ENCODE peak calls at places on chromosomes 7 and 10, in four cellular contexts. One of them, this sample, is unnamed.

GRCh38 chr7:111560773-111561658 is 1.3 kb downstream of the IMMP2L start:
- DNase-seq in K562: no peak
- DNase-seq in HepG2: peak
- DNase-seq in WTC11: no peak
- DNase-seq in this sample: no peak

GRCh38 chr10:96299383-96299782 is 4.9 kb upstream of the DNTT start:
- DNase-seq in HepG2: no peak
- DNase-seq in WTC11: no peak
- DNase-seq in K562: no peak
- DNase-seq in this sample: no peak

GRCh38 chr7:18610331-18610948 is 114.9 kb downstream of the HDAC9 start:
- DNase-seq in K562: no peak
- DNase-seq in HepG2: peak
- DNase-seq in WTC11: peak
- DNase-seq in this sample: peak

GRCh38 chr7:111475959-111476358 is 86.3 kb downstream of the IMMP2L start:
- DNase-seq in WTC11: no peak
- DNase-seq in K562: no peak
- DNase-seq in HepG2: no peak
- DNase-seq in this sample: no peak

GRCh38 chr10:132209130-132209529 is 22.4 kb downstream of the DPYSL4 start:
- DNase-seq in K562: no peak
- DNase-seq in WTC11: no peak
- DNase-seq in HepG2: no peak
- DNase-seq in this sample: no peak

GRCh38 chr7:132895231-132895630 is 186.7 kb downstream of the CHCHD3 start:
- DNase-seq in HepG2: no peak
- DNase-seq in WTC11: no peak
- DNase-seq in K562: no peak
- DNase-seq in this sample: no peak

GRCh38 chr7:146090023-146090645 is 26.5 kb upstream of the CNTNAP2 start:
- DNase-seq in HepG2: peak
- DNase-seq in WTC11: no peak
- DNase-seq in K562: peak
- DNase-seq in this sample: peak

GRCh38 chr10:21285742-21286311 is 239.7 kb downstream of the SKIDA1 start:
- DNase-seq in HepG2: no peak
- DNase-seq in WTC11: no peak
- DNase-seq in K562: no peak
- DNase-seq in this sample: no peak

GRCh38 chr10:110208614-110209398 is 1.4 kb downstream of the MXI1 start:
- DNase-seq in K562: peak
- DNase-seq in WTC11: no peak
- DNase-seq in HepG2: no peak
- DNase-seq in this sample: peak

GRCh38 chr10:7896297-7896696 is 78.0 kb downstream of the TAF3 start:
- DNase-seq in K562: no peak
- DNase-seq in HepG2: no peak
- DNase-seq in WTC11: no peak
- DNase-seq in this sample: no peak

GRCh38 chr7:138871691-138872090 is 73.7 kb upstream of the ATP6V0A4 start:
- DNase-seq in HepG2: no peak
- DNase-seq in K562: no peak
- DNase-seq in WTC11: no peak
- DNase-seq in this sample: no peak

GRCh38 chr10:127932521-127933270 is 25.8 kb downstream of the PTPRE start:
- DNase-seq in WTC11: no peak
- DNase-seq in K562: no peak
- DNase-seq in HepG2: no peak
- DNase-seq in this sample: no peak

GRCh38 chr10:46541017-46541661 is 15.3 kb downstream of the GPRIN2 start:
- DNase-seq in K562: peak
- DNase-seq in HepG2: no peak
- DNase-seq in WTC11: peak
- DNase-seq in this sample: peak

GRCh38 chr10:7153750-7154149 is 257.1 kb downstream of the SFMBT2 start:
- DNase-seq in K562: no peak
- DNase-seq in WTC11: no peak
- DNase-seq in HepG2: no peak
- DNase-seq in this sample: peak

GRCh38 chr7:80047856-80048459 is 86.7 kb upstream of the GNAI1 start:
- DNase-seq in WTC11: no peak
- DNase-seq in HepG2: no peak
- DNase-seq in K562: no peak
- DNase-seq in this sample: no peak

GRCh38 chr10:59126277-59126676 is 50.2 kb upstream of the PHYHIPL start:
- DNase-seq in WTC11: no peak
- DNase-seq in HepG2: no peak
- DNase-seq in K562: no peak
- DNase-seq in this sample: no peak

GRCh38 chr10:132321726-132322125 is 10.3 kb upstream of the LRRC27 start:
- DNase-seq in HepG2: no peak
- DNase-seq in K562: no peak
- DNase-seq in WTC11: no peak
- DNase-seq in this sample: no peak

GRCh38 chr7:17944720-17945119 is 4.4 kb upstream of the SNX13 start:
- DNase-seq in HepG2: no peak
- DNase-seq in K562: peak
- DNase-seq in WTC11: no peak
- DNase-seq in this sample: peak

GRCh38 chr10:132482090-132482489 is 55.5 kb upstream of the INPP5A start:
- DNase-seq in WTC11: no peak
- DNase-seq in K562: no peak
- DNase-seq in HepG2: peak
- DNase-seq in this sample: no peak

GRCh38 chr10:42868530-42868929 is 85.9 kb downstream of the BMS1 start:
- DNase-seq in HepG2: no peak
- DNase-seq in K562: no peak
- DNase-seq in WTC11: no peak
- DNase-seq in this sample: no peak

GRCh38 chr7:106736508-106737201 is 75.7 kb upstream of the CCDC71L start:
- DNase-seq in HepG2: peak
- DNase-seq in K562: peak
- DNase-seq in WTC11: peak
- DNase-seq in this sample: peak

GRCh38 chr10:110304394-110304779 is 333 bp downstream of the SMNDC1 start:
- DNase-seq in K562: no peak
- DNase-seq in HepG2: no peak
- DNase-seq in WTC11: no peak
- DNase-seq in this sample: no peak

GRCh38 chr10:131692686-131693334 is 208.0 kb upstream of the PPP2R2D start:
- DNase-seq in WTC11: no peak
- DNase-seq in K562: no peak
- DNase-seq in HepG2: no peak
- DNase-seq in this sample: no peak

GRCh38 chr7:25832926-25833325 is 319.1 kb upstream of the NFE2L3 start:
- DNase-seq in HepG2: no peak
- DNase-seq in K562: no peak
- DNase-seq in WTC11: no peak
- DNase-seq in this sample: no peak

GRCh38 chr7:25831901-25832411 is 320.0 kb upstream of the NFE2L3 start:
- DNase-seq in K562: no peak
- DNase-seq in HepG2: no peak
- DNase-seq in WTC11: no peak
- DNase-seq in this sample: no peak

GRCh38 chr7:25830986-25831558 is 320.9 kb upstream of the NFE2L3 start:
- DNase-seq in HepG2: no peak
- DNase-seq in WTC11: no peak
- DNase-seq in K562: no peak
- DNase-seq in this sample: no peak

GRCh38 chr7:25834050-25834449 is 317.9 kb upstream of the NFE2L3 start:
- DNase-seq in HepG2: no peak
- DNase-seq in K562: no peak
- DNase-seq in WTC11: no peak
- DNase-seq in this sample: no peak

DNA sequence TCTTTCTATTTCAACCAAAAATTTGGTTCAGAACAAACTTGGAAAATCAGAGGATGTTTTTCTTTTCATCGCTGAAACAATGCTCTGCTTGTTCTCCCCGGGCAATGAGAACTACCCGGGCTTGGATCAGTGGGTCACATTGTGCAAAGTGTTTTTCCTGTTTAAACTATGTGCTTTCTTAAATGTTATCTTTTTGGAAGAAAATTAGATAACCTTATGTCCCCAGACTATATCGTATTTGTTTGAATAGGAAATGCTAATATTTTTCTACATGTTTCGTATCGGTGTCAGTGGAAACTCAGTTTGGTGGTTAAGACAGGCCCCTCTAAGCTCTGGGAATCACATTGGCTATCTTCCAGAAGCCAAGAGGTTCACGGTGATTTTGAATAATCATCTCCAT is 319.5 kb upstream of the NFE2L3 start:
- DNase-seq in WTC11: no peak
- DNase-seq in K562: no peak
- DNase-seq in HepG2: peak
- DNase-seq in this sample: no peak
- TF ChIP-seq ESRRA in WTC11: no peak
- TF ChIP-seq ESRRA in K562: no peak
- TF ChIP-seq ESRRA in HepG2: no peak
- TF ChIP-seq ESRRA in this sample: no peak

DNA sequence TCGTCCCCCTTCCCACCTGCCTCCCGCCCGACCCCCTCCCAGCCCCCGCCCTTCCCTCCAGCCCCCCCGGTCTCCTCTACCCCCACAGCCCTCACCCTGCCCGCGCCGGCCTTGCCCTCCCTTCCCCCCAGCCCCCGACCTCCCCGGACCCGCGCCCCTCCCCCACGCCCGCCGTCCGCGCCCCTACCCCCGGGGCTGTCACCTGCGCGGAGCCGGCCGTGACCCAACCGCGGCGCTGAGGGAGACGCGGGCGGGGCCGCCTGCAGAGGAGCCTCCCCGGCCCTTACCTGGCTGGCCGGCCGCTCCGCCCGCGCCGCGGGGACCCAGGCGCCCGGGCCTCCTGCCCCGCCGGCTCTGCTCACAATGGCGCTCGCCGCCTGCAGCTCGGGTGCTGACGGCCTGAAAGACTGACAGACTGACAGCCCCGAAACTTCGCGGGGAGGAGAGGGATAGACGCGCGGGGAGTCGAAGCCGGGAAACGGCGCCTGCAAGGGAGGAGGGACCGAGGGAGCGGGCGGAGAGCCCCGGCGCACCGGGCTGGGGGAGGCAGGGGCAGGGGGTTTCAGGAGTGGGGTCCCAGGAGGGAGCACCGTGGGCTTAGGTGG is 465 bp downstream of the ZNF467 start:
- DNase-seq in K562: peak
- DNase-seq in HepG2: no peak
- DNase-seq in WTC11: peak
- DNase-seq in this sample: no peak
- TF ChIP-seq HMGXB4 in K562: no peak
- TF ChIP-seq HMGXB4 in HepG2: no peak
- TF ChIP-seq HMGXB4 in WTC11: no peak
- TF ChIP-seq HMGXB4 in this sample: no peak

GRCh38 chr7:23712368-23713284 is 2.6 kb downstream of the STK31 start:
- DNase-seq in HepG2: peak
- DNase-seq in WTC11: no peak
- DNase-seq in K562: peak
- DNase-seq in this sample: peak
- TF ChIP-seq ESRRA in HepG2: no peak
- TF ChIP-seq ESRRA in WTC11: no peak
- TF ChIP-seq ESRRA in K562: no peak
- TF ChIP-seq ESRRA in this sample: no peak

DNA sequence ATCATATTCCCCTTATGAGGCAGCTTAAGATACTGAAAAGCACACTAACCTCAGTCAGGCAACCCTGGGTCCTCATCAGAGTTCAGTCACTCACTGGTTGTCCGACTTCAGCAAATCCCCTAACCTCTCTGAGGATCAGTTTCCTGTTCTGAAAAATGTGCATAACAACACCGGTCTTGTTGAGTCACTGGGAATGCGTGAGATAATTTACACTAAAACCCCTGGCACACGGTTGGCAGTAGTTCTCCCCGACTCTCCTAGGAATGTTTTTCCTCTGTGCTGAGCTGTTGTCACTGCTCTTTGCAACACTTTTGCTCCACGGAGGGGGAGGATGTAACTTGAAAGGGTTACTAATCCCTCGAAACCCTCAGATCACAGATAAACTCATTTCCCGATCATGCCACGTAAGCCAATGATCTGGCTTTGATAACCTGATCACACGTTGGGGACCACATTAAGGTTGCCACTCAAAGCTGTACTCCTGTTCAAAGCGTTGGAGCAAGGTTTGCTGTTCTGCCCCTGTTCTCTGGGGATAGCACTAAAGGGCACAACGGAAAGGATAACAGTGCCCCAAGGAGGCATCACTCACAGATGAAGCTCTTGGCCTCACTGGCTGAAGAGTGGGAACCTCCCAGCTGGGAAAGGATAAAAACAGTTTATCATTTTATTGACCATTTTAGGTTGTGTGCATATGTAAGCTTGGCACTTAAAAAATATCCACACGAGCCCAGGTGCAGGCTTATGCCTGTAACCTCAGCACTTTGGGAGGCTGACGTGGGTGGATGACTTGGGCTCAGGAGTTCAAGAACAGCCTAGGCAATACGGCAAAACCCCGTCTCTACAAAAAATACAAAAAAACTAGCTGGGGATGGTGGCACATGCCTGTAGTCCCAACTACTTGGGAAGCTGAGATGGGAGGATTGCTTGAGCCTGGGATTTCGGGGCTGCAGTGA is 5.0 kb upstream of the RBM17 start:
- DNase-seq in HepG2: no peak
- DNase-seq in WTC11: no peak
- DNase-seq in K562: no peak
- DNase-seq in this sample: no peak
- TF ChIP-seq HMGXB4 in HepG2: no peak
- TF ChIP-seq HMGXB4 in WTC11: no peak
- TF ChIP-seq HMGXB4 in K562: no peak
- TF ChIP-seq HMGXB4 in this sample: no peak

DNA sequence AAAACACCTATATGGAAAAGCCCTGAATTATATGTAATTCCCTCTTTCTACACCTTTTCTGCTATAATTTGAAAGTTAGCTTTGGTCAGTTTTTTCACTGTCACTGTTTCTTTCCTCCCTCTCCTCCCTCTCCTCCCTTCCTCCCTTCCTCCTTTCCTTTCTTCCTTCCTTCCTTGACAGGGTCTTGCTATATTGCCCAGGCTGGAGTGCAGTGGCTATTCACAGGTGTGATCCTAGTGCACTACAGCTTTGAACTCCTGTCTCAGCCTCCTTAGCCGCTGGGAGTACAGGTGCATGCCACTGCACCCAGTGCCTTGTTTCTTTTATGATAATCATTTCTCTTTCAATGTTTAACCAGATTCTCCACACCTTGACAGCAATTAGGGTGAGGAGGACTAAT is 22.1 kb upstream of the UMAD1 start:
- DNase-seq in K562: no peak
- DNase-seq in HepG2: no peak
- DNase-seq in WTC11: no peak
- DNase-seq in this sample: no peak
- TF ChIP-seq ESRRA in K562: no peak
- TF ChIP-seq ESRRA in HepG2: no peak
- TF ChIP-seq ESRRA in WTC11: no peak
- TF ChIP-seq ESRRA in this sample: no peak